ENCODE peak calls at places on chromosomes 4 and X, in seven cellular contexts. P, Z, S, D, O, C and Q are unnamed samples.

GRCh38 chrX:154373340-154374306 is 811 bp downstream of the FLNA start:
- DNase-seq in P (peak; percentile 65), Z (peak; percentile 84), S (peak; percentile 59), D (peak; percentile 74), O (peak; percentile 85), C (peak; percentile 51), Q (no peak)

GRCh38 chrX:132909643-132910042 is 48.8 kb downstream of the HS6ST2 start:
- DNase-seq in P (no peak), Z (peak; percentile 29), S (no peak), D (peak; percentile 80), O (peak; percentile 67), C (no peak), Q (no peak)

GRCh38 chr4:141463678-141464077 is 172.7 kb upstream of the IL15 start:
- DNase-seq in P (no peak), Z (no peak), S (no peak), D (no peak), O (peak; percentile 4), C (no peak), Q (no peak)

GRCh38 chr4:48255959-48256342 is 13.7 kb downstream of the TEC start:
- DNase-seq in P (no peak), Z (no peak), S (no peak), D (no peak), O (no peak), C (no peak), Q (no peak)

GRCh38 chrX:75276666-75277065 is 2.8 kb downstream of the UPRT start:
- DNase-seq in P (no peak), Z (no peak), S (no peak), D (no peak), O (peak; percentile 9), C (no peak), Q (no peak)

GRCh38 chrX:43741843-43742573 is 85.9 kb downstream of the MAOA start:
- DNase-seq in P (no peak), Z (peak; percentile 10), S (no peak), D (peak; percentile 82), O (peak; percentile 46), C (no peak), Q (no peak)

GRCh38 chr4:82965763-82966162 is 44.9 kb downstream of the LIN54 start:
- DNase-seq in P (no peak), Z (no peak), S (no peak), D (no peak), O (no peak), C (no peak), Q (no peak)

GRCh38 chrX:22159071-22159470 is 113.6 kb upstream of the CBLL2 start:
- DNase-seq in P (no peak), Z (peak; percentile 68), S (no peak), D (peak; percentile 23), O (peak; percentile 39), C (no peak), Q (no peak)

GRCh38 chr4:83125738-83126141 is 11.2 kb upstream of the PLAC8 start:
- DNase-seq in P (no peak), Z (no peak), S (no peak), D (no peak), O (no peak), C (no peak), Q (no peak)

GRCh38 chr4:150960818-150961217 is 54.3 kb downstream of the LRBA start:
- DNase-seq in P (no peak), Z (peak; percentile 23), S (peak; percentile 35), D (peak; percentile 47), O (peak; percentile 70), C (peak; percentile 39), Q (no peak)
- TF ChIP-seq CTCF in P (no peak), Z (peak; percentile 54), S (peak; percentile 73), D (peak; percentile 71), O (peak; percentile 74), C (peak; percentile 57), Q (peak; percentile 63)

GRCh38 chr4:70538869-70539268 is 20.5 kb downstream of the AMTN start:
- DNase-seq in P (no peak), Z (no peak), S (no peak), D (no peak), O (no peak), C (no peak), Q (no peak)

DNA sequence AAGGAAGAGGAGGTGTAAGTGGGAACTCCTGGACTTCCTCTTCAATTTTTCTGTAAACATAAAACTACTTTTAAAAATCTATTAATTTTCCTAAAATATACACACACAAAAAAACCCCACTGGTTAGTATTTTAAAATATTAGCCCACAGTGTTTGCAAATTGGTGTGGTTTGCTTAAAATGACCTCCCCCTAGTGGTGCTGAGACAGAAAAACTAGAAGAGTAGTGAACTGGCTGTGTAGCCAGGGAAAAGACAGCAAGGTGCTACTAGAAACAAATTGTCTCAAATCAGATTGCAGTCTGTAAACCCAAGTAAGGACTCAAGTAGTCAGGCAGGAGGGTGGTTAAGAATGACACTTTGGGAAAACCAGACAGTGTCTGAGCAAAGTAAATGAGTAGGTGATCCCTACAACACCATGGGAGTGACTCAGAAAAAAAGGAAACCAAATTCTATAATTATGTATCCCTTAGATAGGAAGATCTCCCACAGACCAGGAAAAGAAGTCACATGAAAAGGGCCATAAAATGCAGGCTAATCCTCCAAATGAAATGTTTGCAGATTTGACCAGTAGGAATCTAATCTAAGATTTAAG is 26.0 kb downstream of the AMTN start:
- DNase-seq in P (no peak), Z (peak; percentile 14), S (peak; percentile 17), D (peak; percentile 10), O (peak; percentile 47), C (no peak), Q (no peak)
- TF ChIP-seq CTCF in P (peak; percentile 64), Z (peak; percentile 59), S (peak; percentile 50), D (peak; percentile 54), O (peak; percentile 78), C (peak; percentile 50), Q (peak; percentile 78)

GRCh38 chr4:184651899-184652298 is 2.4 kb downstream of the PRIMPOL start:
- DNase-seq in P (no peak), Z (no peak), S (no peak), D (no peak), O (no peak), C (no peak), Q (no peak)

GRCh38 chr4:184648220-184649025 is 824 bp downstream of the CASP3 start:
- DNase-seq in P (peak; percentile 69), Z (peak; percentile 51), S (peak; percentile 34), D (peak; percentile 30), O (peak; percentile 76), C (peak; percentile 32), Q (no peak)

GRCh38 chr4:184647391-184648101 is 1.7 kb downstream of the CASP3 start:
- DNase-seq in P (no peak), Z (peak; percentile 15), S (no peak), D (peak; percentile 54), O (peak; percentile 29), C (no peak), Q (no peak)

GRCh38 chr4:184649971-184650855 is 675 bp downstream of the PRIMPOL start:
- DNase-seq in P (peak; percentile 24), Z (peak; percentile 43), S (peak; percentile 17), D (peak; percentile 63), O (peak; percentile 48), C (no peak), Q (no peak)

DNA sequence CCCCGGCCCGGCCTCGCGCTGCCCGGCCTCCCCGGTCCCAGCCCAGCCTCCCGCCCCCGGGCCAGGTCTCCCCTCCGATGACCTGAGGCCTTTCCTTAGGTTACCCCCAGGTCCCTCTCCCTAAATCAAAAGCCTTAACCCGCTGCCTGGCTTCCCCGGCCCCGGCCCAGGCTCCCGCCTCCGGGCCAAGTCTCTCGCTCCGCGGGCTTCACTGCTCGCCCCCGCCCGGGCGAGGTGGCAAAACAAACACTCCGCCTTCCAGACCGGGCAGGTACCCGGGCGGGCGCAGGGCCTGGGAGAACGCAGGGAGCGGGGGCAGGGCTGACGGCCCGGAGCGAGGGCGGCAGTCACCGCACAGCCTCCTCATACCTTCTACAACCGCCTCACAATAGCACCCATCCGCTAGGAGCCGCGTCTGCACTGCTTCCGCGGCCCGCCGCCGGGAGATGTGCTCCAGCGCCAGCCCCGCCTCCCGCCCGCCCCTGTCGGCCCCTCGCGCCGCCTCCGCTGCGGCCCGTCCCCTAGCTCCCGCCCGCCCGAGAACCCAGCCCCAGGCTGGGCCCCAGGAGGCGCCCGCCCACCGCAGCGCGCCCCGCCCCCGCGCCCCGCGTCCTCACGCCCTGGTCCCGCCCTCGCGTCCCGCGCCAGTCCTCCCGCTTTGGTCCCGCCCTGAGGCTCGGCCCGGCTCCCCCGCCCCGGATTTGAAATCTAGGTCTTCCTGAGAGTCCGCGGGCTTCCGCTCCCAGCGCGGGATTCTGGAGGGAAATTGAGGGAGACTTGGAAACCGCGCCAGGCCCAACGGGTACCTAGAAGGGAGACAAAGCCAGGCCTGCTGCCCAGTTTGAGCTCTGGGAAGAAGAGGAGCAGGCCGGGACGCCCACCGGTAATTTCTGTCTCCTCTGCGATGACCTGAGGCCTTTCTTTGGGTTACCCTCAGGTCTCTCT is at the start of the genes CASP3 and PRIMPOL:
- DNase-seq in P (peak; percentile 97), Z (peak; percentile 95), S (peak; percentile 86), D (peak; percentile 87), O (peak; percentile 96), C (peak; percentile 92), Q (peak; percentile 99)
- TF ChIP-seq CTCF in P (no peak), Z (peak; percentile 31), S (peak; percentile 51), D (no peak), O (peak; percentile 23), C (peak; percentile 45), Q (peak; percentile 71)

GRCh38 chrX:147757750-147758149 is 154.0 kb upstream of the FMR1 start:
- DNase-seq in P (no peak), Z (no peak), S (no peak), D (no peak), O (peak; percentile 0), C (no peak), Q (no peak)
- TF ChIP-seq CTCF in P (no peak), Z (no peak), S (no peak), D (no peak), O (no peak), C (no peak), Q (no peak)

GRCh38 chr4:986949-987688 is at the start of gene IDUA:
- DNase-seq in P (peak; percentile 87), Z (peak; percentile 52), S (peak; percentile 74), D (peak; percentile 68), O (peak; percentile 89), C (peak; percentile 95), Q (no peak)
- TF ChIP-seq CTCF in P (peak; percentile 49), Z (peak; percentile 38), S (peak; percentile 79), D (no peak), O (peak; percentile 23), C (peak; percentile 70), Q (peak; percentile 79)

DNA sequence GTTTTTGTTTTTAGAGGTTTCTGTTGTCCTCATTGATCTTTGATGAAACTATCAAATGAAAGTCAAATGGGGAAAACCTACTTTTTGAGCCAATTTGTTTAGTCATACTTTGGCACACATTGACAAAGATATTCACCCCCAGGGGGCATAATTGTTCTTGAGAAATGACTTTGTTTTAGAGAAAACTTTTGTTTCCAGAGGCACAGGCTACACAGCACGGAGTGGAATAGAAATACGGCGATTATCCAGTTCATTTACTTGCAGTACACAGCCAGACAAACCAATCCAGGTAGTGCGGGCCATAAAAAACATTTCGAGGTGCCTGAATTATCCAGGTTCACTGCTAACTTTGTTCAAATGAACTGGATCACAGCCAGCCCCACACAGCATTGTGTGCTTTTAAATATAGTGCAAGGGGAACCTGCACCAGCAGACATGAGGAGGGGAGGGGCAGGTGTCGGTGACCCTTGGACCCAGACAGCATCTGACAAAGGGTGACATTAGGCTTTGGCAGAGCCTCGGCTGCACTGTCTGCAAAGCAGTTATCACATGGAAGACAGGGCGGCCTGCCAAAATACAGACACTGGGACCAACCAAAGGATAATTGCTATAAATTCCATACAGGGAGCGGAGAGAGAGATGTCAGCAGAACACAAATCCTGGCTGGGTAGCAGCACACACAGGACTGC is 179.6 kb upstream of the NOCT start:
- DNase-seq in P (no peak), Z (peak; percentile 1), S (peak; percentile 65), D (peak; percentile 50), O (peak; percentile 62), C (no peak), Q (no peak)
- TF ChIP-seq CTCF in P (no peak), Z (no peak), S (no peak), D (peak; percentile 6), O (no peak), C (no peak), Q (peak; percentile 32)